ENCODE peak calls at places on chromosomes 2 and 18, in five cellular contexts. R, I, D, E and F are unnamed samples.

GRCh38 chr2:239259603-239260298 is 141.1 kb downstream of the HDAC4 start:
- DNase-seq in I (no peak), E (peak; percentile 56), D (no peak), R (no peak), F (no peak)

GRCh38 chr2:98172951-98173350 is 86.0 kb downstream of the VWA3B start:
- DNase-seq in D (no peak), R (no peak), E (no peak), I (no peak), F (no peak)

GRCh38 chr2:107735206-107735605 is 91.5 kb upstream of the RGPD4 start:
- DNase-seq in D (no peak), E (no peak), R (no peak), I (no peak), F (no peak)

GRCh38 chr2:10575566-10576300 is 114.0 kb downstream of the NOL10 start:
- DNase-seq in I (peak; percentile 74), D (no peak), R (no peak), E (no peak), F (peak; percentile 89)

GRCh38 chr2:95359035-95359434 is 43.5 kb upstream of the FAHD2A start:
- DNase-seq in I (peak; percentile 73), R (no peak), E (no peak), D (no peak), F (peak; percentile 57)

GRCh38 chr2:74281141-74281540 is 62.1 kb downstream of the SLC4A5 start:
- DNase-seq in R (no peak), I (no peak), E (no peak), D (no peak), F (no peak)

GRCh38 chr2:109285244-109285651 is 156.2 kb downstream of the SH3RF3 start:
- DNase-seq in R (no peak), I (peak; percentile 13), E (no peak), D (no peak), F (peak; percentile 63)

GRCh38 chr2:200300650-200301314 is 5.7 kb upstream of the SPATS2L start:
- DNase-seq in D (peak; percentile 54), R (no peak), E (no peak), I (peak; percentile 82), F (peak; percentile 74)

GRCh38 chr2:189633392-189633811 is 27.9 kb upstream of the ASNSD1 start:
- DNase-seq in R (no peak), D (no peak), I (peak; percentile 47), E (no peak), F (no peak)

GRCh38 chr2:204860249-204860648 is 315.0 kb downstream of the PARD3B start:
- DNase-seq in E (no peak), R (no peak), D (no peak), I (peak; percentile 18), F (no peak)

GRCh38 chr2:45964226-45964841 is 312.9 kb downstream of the PRKCE start:
- DNase-seq in I (peak; percentile 97), D (peak; percentile 58), E (peak; percentile 76), R (peak; percentile 63), F (peak; percentile 99)

GRCh38 chr2:171598713-171599319 is 76.5 kb downstream of the CYBRD1 start:
- DNase-seq in D (peak; percentile 79), I (peak; percentile 83), E (no peak), R (no peak), F (peak; percentile 58)

GRCh38 chr18:34942975-34943374 is 98.2 kb upstream of the MAPRE2 start:
- DNase-seq in E (no peak), R (no peak), I (no peak), D (peak; percentile 31), F (no peak)

GRCh38 chr18:75455249-75456183 is 28.0 kb upstream of the SMIM21 start:
- DNase-seq in I (peak; percentile 27), D (peak; percentile 52), R (no peak), E (no peak), F (no peak)

GRCh38 chr2:176239016-176239415 is 30.2 kb upstream of the MTX2 start:
- DNase-seq in E (no peak), R (no peak), I (no peak), D (no peak), F (no peak)

GRCh38 chr2:127486247-127486912 is 39.9 kb downstream of the IWS1 start:
- DNase-seq in I (peak; percentile 50), E (no peak), D (no peak), R (no peak), F (no peak)

GRCh38 chr2:105406221-105406620 is 7.4 kb upstream of the FHL2 start:
- DNase-seq in R (no peak), I (peak; percentile 98), D (no peak), E (no peak), F (peak; percentile 54)

DNA sequence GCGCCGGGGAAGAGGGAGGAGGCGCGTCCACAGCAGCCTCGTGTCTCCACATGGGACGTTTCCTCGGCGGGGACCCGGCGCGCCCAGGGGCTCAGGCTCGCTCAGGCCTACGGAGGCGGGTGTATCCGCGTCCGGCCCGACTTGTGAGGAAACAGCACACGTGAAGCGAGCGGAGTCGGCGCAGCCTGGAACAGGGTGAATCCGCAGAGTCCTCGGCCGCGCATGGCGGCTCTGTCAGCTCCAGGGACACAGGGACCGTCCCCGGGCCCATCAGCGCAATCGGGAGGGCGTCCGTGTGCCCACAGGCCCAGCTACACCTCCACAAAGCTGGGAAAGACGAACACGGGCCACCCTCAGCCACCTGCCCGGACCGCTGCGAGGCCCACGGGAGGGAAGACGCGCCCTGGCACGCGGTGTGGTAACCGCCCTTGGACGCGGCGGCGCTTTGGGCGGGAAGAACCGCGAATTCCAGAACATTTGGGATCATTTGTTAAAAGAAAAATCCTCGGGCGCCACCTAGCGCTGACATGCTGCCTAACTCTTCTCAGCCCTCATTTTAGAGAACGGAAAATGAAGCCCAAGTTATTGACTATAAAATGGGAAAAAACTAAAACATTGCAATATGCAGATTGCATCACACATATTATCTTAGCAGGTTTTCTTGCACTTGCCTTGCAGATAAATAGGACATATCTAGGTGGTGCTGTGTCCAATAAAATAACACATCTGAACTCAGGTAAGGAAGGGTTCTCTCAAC is 40.4 kb downstream of the TMEM18 start:
- DNase-seq in R (peak; percentile 78), D (peak; percentile 84), I (peak; percentile 69), E (peak; percentile 82), F (peak; percentile 82)
- H3K4me3 ChIP-seq in R (peak overlapping the region; percentile 48), D (no peak overlapping the region), I (peak overlapping the region; percentile 40), E (peak overlapping the region; percentile 45), F (no peak overlapping the region)

GRCh38 chr2:15410884-15411283 is 150.2 kb downstream of the NBAS start:
- DNase-seq in D (no peak), I (no peak), E (no peak), R (no peak), F (no peak)

GRCh38 chr2:15412309-15412708 is 148.8 kb downstream of the NBAS start:
- DNase-seq in R (no peak), I (no peak), D (no peak), E (no peak), F (no peak)

GRCh38 chr2:15412779-15413178 is 148.4 kb downstream of the NBAS start:
- DNase-seq in D (no peak), I (no peak), R (no peak), E (no peak), F (no peak)

DNA sequence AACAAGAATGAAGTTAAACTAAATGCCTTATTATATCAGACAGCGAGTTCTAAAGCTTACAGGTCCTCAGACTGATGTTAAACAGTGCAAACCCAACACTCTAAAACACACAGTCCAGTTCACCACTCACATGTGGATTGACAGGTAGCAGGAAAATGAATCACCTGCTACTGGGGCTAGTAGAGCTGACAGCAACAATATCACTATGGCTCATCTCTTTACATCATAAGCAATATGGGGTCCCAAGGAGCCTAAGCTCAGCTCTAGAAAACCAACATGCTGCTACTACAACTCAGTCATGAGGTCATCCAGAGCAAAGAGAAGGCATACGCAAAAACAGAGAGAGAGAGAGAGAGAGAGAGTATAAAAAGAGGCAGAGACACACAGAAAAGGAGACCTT is 145.4 kb downstream of the NBAS start:
- DNase-seq in D (no peak), E (no peak), R (no peak), I (no peak), F (no peak)
- TF ChIP-seq CTCF in D (no peak), E (no peak), R (no peak), I (no peak), F (no peak)

GRCh38 chr2:222866358-222866960 is 5.6 kb downstream of the ACSL3 start:
- DNase-seq in E (no peak), I (peak; percentile 39), R (no peak), D (no peak), F (no peak)

GRCh38 chr2:222865301-222865700 is 4.5 kb downstream of the ACSL3 start:
- DNase-seq in D (no peak), R (no peak), E (no peak), I (no peak), F (no peak)

GRCh38 chr2:222862915-222863544 is 2.2 kb downstream of the ACSL3 start:
- DNase-seq in D (no peak), I (peak; percentile 27), R (no peak), E (no peak), F (peak; percentile 41)

GRCh38 chr2:222862068-222862914 is 1.5 kb downstream of the ACSL3 start:
- DNase-seq in R (no peak), I (peak; percentile 68), E (no peak), D (peak; percentile 62), F (peak; percentile 65)

GRCh38 chr2:222864296-222864695 is 3.5 kb downstream of the ACSL3 start:
- DNase-seq in R (no peak), I (peak; percentile 80), D (peak; percentile 9), E (no peak), F (peak; percentile 86)
- H3K4me3 ChIP-seq in R (no peak overlapping the region), I (no peak overlapping the region), D (no peak overlapping the region), E (no peak overlapping the region), F (no peak overlapping the region)

GRCh38 chr2:156326488-156326887 is 6.0 kb downstream of the NR4A2 start:
- DNase-seq in I (no peak), D (no peak), E (no peak), R (no peak), F (no peak)
- TF ChIP-seq CTCF in I (no peak), D (no peak), E (no peak), R (no peak), F (no peak)